ENCODE peak calls at places on chromosomes 2 and 18, in four cellular contexts. A is dorsolateral prefrontal cortex; S is Kasumi-1; K is stimulated activated CD4-positive, alpha-beta T cell treated with anti-CD3 and anti-CD28 coated beads, Interleukin-15, amount 100 ng/mL, for 1 hour. P is an unnamed sample.

GRCh38 chr18:37533647-37534565 is 31.7 kb downstream of the CELF4 start:
- DNase-seq in K (no peak), S (no peak), A (no peak), P (no peak)

GRCh38 chr18:79738565-79739439 is 58.9 kb upstream of the KCNG2 start:
- DNase-seq in A (peak), S (no peak), K (no peak), P (no peak)

GRCh38 chr2:238914648-238915015 is 66.7 kb downstream of the TWIST2 start:
- DNase-seq in K (no peak), S (no peak), A (no peak), P (no peak)

GRCh38 chr18:78805840-78806239 is 173.8 kb upstream of the SALL3 start:
- DNase-seq in S (no peak), K (no peak), A (no peak), P (no peak)

GRCh38 chr2:130875935-130876334 is 39.2 kb downstream of the ARHGEF4 start:
- DNase-seq in S (no peak), K (no peak), A (no peak), P (no peak)

GRCh38 chr2:105783972-105784371 is 39.3 kb downstream of the NCK2 start:
- DNase-seq in A (no peak), S (no peak), K (no peak), P (no peak)

GRCh38 chr2:158995677-158996049 is 27.2 kb downstream of the TANC1 start:
- DNase-seq in S (no peak), A (no peak), K (no peak), P (no peak)

GRCh38 chr18:70256994-70257393 is 31.9 kb upstream of the SOCS6 start:
- DNase-seq in S (no peak), K (no peak), A (no peak), P (no peak)

GRCh38 chr2:96353606-96354095 is 18.1 kb downstream of the NCAPH start:
- DNase-seq in A (no peak), S (no peak), K (no peak), P (no peak)

GRCh38 chr2:26495705-26496271 is 17.9 kb upstream of the OTOF start:
- DNase-seq in S (no peak), K (no peak), A (no peak), P (no peak)

GRCh38 chr2:205889073-205889472 is 196.9 kb downstream of the INO80D start:
- DNase-seq in K (no peak), S (no peak), A (no peak), P (no peak)

GRCh38 chr2:232372231-232373208 is 6.0 kb upstream of the ALPP start:
- DNase-seq in A (peak), K (no peak), S (no peak), P (no peak)

GRCh38 chr18:47413327-47413726 is 161.9 kb upstream of the SKOR2 start:
- DNase-seq in S (no peak), K (no peak), A (no peak), P (no peak)

GRCh38 chr2:62706721-62707516 is 1.4 kb downstream of the EHBP1 start:
- DNase-seq in S (no peak), A (no peak), K (no peak), P (no peak)

GRCh38 chr18:63022429-63023022 is 297.0 kb downstream of the BCL2 start:
- DNase-seq in K (no peak), S (no peak), A (no peak), P (no peak)